ENCODE peak calls at places on chromosomes 11 and 22, in ten cellular contexts. Z is EH; L is stimulated activated CD4-positive, alpha-beta T cell treated with anti-CD3 and anti-CD28 coated beads, TNF-alpha, amount 100 ng/mL, for 1 hour; F is stomach; A is cardiac muscle cell; O is activated T-helper 2 cell treated with anti-CD3 and anti-CD28 coated beads, Interferon-gamma antibody, Interleukin-2, Interleukin-4, amounts not matched to agents 10 μg/mL and 5 μg/mL and 100 μg/mL, durations not matched to agents 14 hours and 24 hours and 36 hours; T is C1 segment of cervical spinal cord; I is activated CD4-positive, alpha-beta T cell treated with anti-CD3 and anti-CD28 coated beads, Interleukin-2, amount 50 U/mL, for 1 hour; V is stimulated activated naive B cell treated with anti-CD40 and anti-IgM and Interleukin-4, amounts not matched to agents 10 μg/mL and 1 μg/mL and 100 μg/mL, for 72 hours; U is GDM1. H is an unnamed sample.

GRCh38 chr11:125513705-125514265 is 17.7 kb upstream of the FEZ1 start:
- DNase-seq in Z (no peak), L (no peak), F (no peak), A (no peak), O (no peak), T (no peak), I (no peak), V (no peak), U (no peak), H (no peak)

GRCh38 chr11:61636676-61637075 is 43.5 kb upstream of the DAGLA start:
- DNase-seq in Z (no peak), L (no peak), F (no peak), A (no peak), O (no peak), T (peak), I (no peak), V (no peak), U (no peak), H (no peak)

GRCh38 chr11:74819400-74819799 is 70.8 kb downstream of the RNF169 start:
- DNase-seq in Z (peak), L (no peak), F (no peak), A (no peak), O (no peak), T (no peak), I (no peak), V (no peak), U (no peak), H (no peak)

GRCh38 chr11:113014262-113014661 is 53.0 kb downstream of the NCAM1 start:
- DNase-seq in Z (peak), L (no peak), F (no peak), A (peak), O (no peak), T (no peak), I (no peak), V (no peak), U (no peak), H (peak)

GRCh38 chr11:130876100-130876499 is 40.2 kb downstream of the SNX19 start:
- DNase-seq in Z (no peak), L (no peak), F (no peak), A (no peak), O (no peak), T (no peak), I (no peak), V (no peak), U (no peak), H (no peak)

GRCh38 chr11:116535954-116536353 is 236.8 kb downstream of the BUD13 start:
- DNase-seq in Z (no peak), L (no peak), F (peak), A (no peak), O (no peak), T (no peak), I (no peak), V (no peak), U (no peak), H (peak)

GRCh38 chr11:20277014-20277413 is 86.5 kb upstream of the HTATIP2 start:
- DNase-seq in Z (no peak), L (no peak), F (no peak), A (no peak), O (no peak), T (no peak), I (no peak), V (no peak), U (no peak), H (no peak)

GRCh38 chr11:131871061-131871460 is 500.6 kb downstream of the NTM start:
- DNase-seq in Z (no peak), L (no peak), F (no peak), A (no peak), O (no peak), T (no peak), I (no peak), V (no peak), U (no peak), H (no peak)

GRCh38 chr22:49244466-49245420 is 582.9 kb downstream of the BRD1 start:
- DNase-seq in Z (no peak), L (no peak), F (no peak), A (no peak), O (peak), T (no peak), I (no peak), V (no peak), U (no peak), H (no peak)

GRCh38 chr11:66293352-66293751 is 1.7 kb downstream of the TMEM151A start:
- DNase-seq in Z (no peak), L (no peak), F (no peak), A (no peak), O (no peak), T (no peak), I (no peak), V (no peak), U (no peak), H (no peak)

GRCh38 chr22:18909556-18909955 is 3.4 kb downstream of the DGCR6 start:
- DNase-seq in Z (no peak), L (no peak), F (no peak), A (no peak), O (no peak), T (no peak), I (no peak), V (no peak), U (no peak), H (no peak)

GRCh38 chr11:34830648-34831047 is 85.5 kb downstream of the APIP start:
- DNase-seq in Z (peak), L (no peak), F (no peak), A (no peak), O (no peak), T (no peak), I (no peak), V (no peak), U (no peak), H (peak)

GRCh38 chr11:93063101-93063500 is 93.7 kb downstream of the MTNR1B start:
- DNase-seq in Z (no peak), L (no peak), F (no peak), A (no peak), O (no peak), T (no peak), I (no peak), V (no peak), U (no peak), H (no peak)

GRCh38 chr11:39021542-39021941 is 2423.5 kb upstream of the RAG2 start:
- DNase-seq in Z (no peak), L (no peak), F (no peak), A (no peak), O (no peak), T (no peak), I (no peak), V (no peak), U (no peak), H (no peak)

GRCh38 chr22:20577549-20577975 is 70.2 kb downstream of the MED15 start:
- DNase-seq in Z (no peak), L (no peak), F (no peak), A (no peak), O (no peak), T (no peak), I (no peak), V (no peak), U (no peak), H (no peak)

GRCh38 chr22:41939981-41940852 is 6.7 kb downstream of the CENPM start:
- DNase-seq in Z (no peak), L (peak), F (peak), A (no peak), O (peak), T (peak), I (peak), V (peak), U (no peak), H (no peak)

GRCh38 chr22:31526275-31526674 is 29.9 kb downstream of the SFI1 start:
- DNase-seq in Z (no peak), L (peak), F (no peak), A (no peak), O (no peak), T (no peak), I (peak), V (peak), U (no peak), H (no peak)